ENCODE peak calls at places on chromosomes 1 and 21, in six cellular contexts. One of them, this sample, is unnamed.

GRCh38 chr1:85661767-85662166 is 46.5 kb downstream of the ZNHIT6 start:
- DNase-seq in H1: no peak
- DNase-seq in IMR-90: no peak
- DNase-seq in H9: no peak
- DNase-seq in trophoblast cell: no peak
- DNase-seq in mesenchymal stem cell: no peak
- DNase-seq in this sample: no peak

GRCh38 chr1:48526045-48526714 is 54.2 kb upstream of the SPATA6 start:
- DNase-seq in mesenchymal stem cell: peak; percentile 3
- DNase-seq in H1: no peak
- DNase-seq in trophoblast cell: no peak
- DNase-seq in IMR-90: peak; percentile 35
- DNase-seq in H9: no peak
- DNase-seq in this sample: no peak

GRCh38 chr1:228293816-228294500 is 86.1 kb downstream of the OBSCN start:
- DNase-seq in H1: no peak
- DNase-seq in IMR-90: no peak
- DNase-seq in trophoblast cell: no peak
- DNase-seq in mesenchymal stem cell: no peak
- DNase-seq in H9: no peak
- DNase-seq in this sample: no peak

GRCh38 chr1:11339346-11340247 is 66.6 kb downstream of the UBIAD1 start:
- DNase-seq in mesenchymal stem cell: no peak
- DNase-seq in IMR-90: no peak
- DNase-seq in H1: no peak
- DNase-seq in H9: peak; percentile 52
- DNase-seq in trophoblast cell: no peak
- DNase-seq in this sample: peak; percentile 26

GRCh38 chr1:3898994-3899775 is 887 bp downstream of the C1orf174 start:
- DNase-seq in H1: no peak
- DNase-seq in trophoblast cell: no peak
- DNase-seq in H9: peak; percentile 62
- DNase-seq in IMR-90: no peak
- DNase-seq in mesenchymal stem cell: peak; percentile 18
- DNase-seq in this sample: peak; percentile 20

GRCh38 chr1:18531503-18531845 is 50.7 kb downstream of the KLHDC7A start:
- DNase-seq in trophoblast cell: no peak
- DNase-seq in H1: no peak
- DNase-seq in IMR-90: no peak
- DNase-seq in H9: peak; percentile 11
- DNase-seq in mesenchymal stem cell: no peak
- DNase-seq in this sample: no peak

GRCh38 chr1:85366391-85366790 is 90.0 kb upstream of the BCL10 start:
- DNase-seq in H9: no peak
- DNase-seq in mesenchymal stem cell: peak; percentile 65
- DNase-seq in IMR-90: peak; percentile 93
- DNase-seq in H1: no peak
- DNase-seq in trophoblast cell: peak; percentile 4
- DNase-seq in this sample: no peak

GRCh38 chr1:245880754-245881403 is 626.2 kb downstream of the SMYD3 start:
- DNase-seq in H1: no peak
- DNase-seq in IMR-90: peak; percentile 91
- DNase-seq in H9: no peak
- DNase-seq in trophoblast cell: peak; percentile 96
- DNase-seq in mesenchymal stem cell: peak; percentile 76
- DNase-seq in this sample: no peak

GRCh38 chr1:54460346-54460745 is 54.2 kb upstream of the SSBP3 start:
- DNase-seq in H1: no peak
- DNase-seq in mesenchymal stem cell: no peak
- DNase-seq in IMR-90: no peak
- DNase-seq in H9: no peak
- DNase-seq in trophoblast cell: no peak
- DNase-seq in this sample: no peak

GRCh38 chr1:234953655-234954420 is 174.8 kb downstream of the TOMM20 start:
- DNase-seq in H1: no peak
- DNase-seq in IMR-90: no peak
- DNase-seq in H9: no peak
- DNase-seq in mesenchymal stem cell: no peak
- DNase-seq in trophoblast cell: no peak
- DNase-seq in this sample: no peak

GRCh38 chr21:17726047-17726446 is 93.1 kb downstream of the C21orf91 start:
- DNase-seq in IMR-90: peak; percentile 7
- DNase-seq in trophoblast cell: peak; percentile 64
- DNase-seq in H9: no peak
- DNase-seq in H1: no peak
- DNase-seq in mesenchymal stem cell: peak; percentile 12
- DNase-seq in this sample: no peak

GRCh38 chr1:3747903-3748302 is 4.3 kb upstream of the CCDC27 start:
- DNase-seq in IMR-90: no peak
- DNase-seq in trophoblast cell: no peak
- DNase-seq in mesenchymal stem cell: no peak
- DNase-seq in H9: no peak
- DNase-seq in H1: no peak
- DNase-seq in this sample: no peak

GRCh38 chr1:73673980-73674379 is 524.0 kb downstream of the LRRIQ3 start:
- DNase-seq in IMR-90: no peak
- DNase-seq in H1: no peak
- DNase-seq in H9: no peak
- DNase-seq in mesenchymal stem cell: no peak
- DNase-seq in trophoblast cell: no peak
- DNase-seq in this sample: no peak

GRCh38 chr1:206505702-206506375 is 1.5 kb upstream of the RASSF5 start:
- DNase-seq in mesenchymal stem cell: peak; percentile 47
- DNase-seq in trophoblast cell: peak; percentile 57
- DNase-seq in H1: no peak
- DNase-seq in H9: no peak
- DNase-seq in IMR-90: peak; percentile 54
- DNase-seq in this sample: no peak

GRCh38 chr1:44784094-44785026 is 3.6 kb downstream of the BEST4 start:
- DNase-seq in trophoblast cell: peak; percentile 38
- DNase-seq in H9: peak; percentile 61
- DNase-seq in H1: no peak
- DNase-seq in IMR-90: no peak
- DNase-seq in mesenchymal stem cell: no peak
- DNase-seq in this sample: no peak

GRCh38 chr1:186330758-186331157 is 44.3 kb downstream of the TPR start:
- DNase-seq in H1: no peak
- DNase-seq in IMR-90: no peak
- DNase-seq in trophoblast cell: peak; percentile 13
- DNase-seq in H9: no peak
- DNase-seq in mesenchymal stem cell: peak; percentile 12
- DNase-seq in this sample: no peak

GRCh38 chr21:45998276-45998701 is 16.7 kb downstream of the COL6A1 start:
- DNase-seq in IMR-90: no peak
- DNase-seq in H1: no peak
- DNase-seq in trophoblast cell: no peak
- DNase-seq in H9: peak; percentile 20
- DNase-seq in mesenchymal stem cell: no peak
- DNase-seq in this sample: no peak

GRCh38 chr1:19888112-19888511 is 5.9 kb downstream of the OTUD3 start:
- DNase-seq in mesenchymal stem cell: no peak
- DNase-seq in H9: no peak
- DNase-seq in IMR-90: no peak
- DNase-seq in trophoblast cell: no peak
- DNase-seq in H1: no peak
- DNase-seq in this sample: no peak
- H3K14ac ChIP-seq in mesenchymal stem cell: no peak overlapping the region
- H3K14ac ChIP-seq in H9: no peak overlapping the region
- H3K14ac ChIP-seq in IMR-90: no peak overlapping the region
- H3K14ac ChIP-seq in trophoblast cell: no peak overlapping the region
- H3K14ac ChIP-seq in H1: no peak overlapping the region
- H3K14ac ChIP-seq in this sample: no peak overlapping the region

DNA sequence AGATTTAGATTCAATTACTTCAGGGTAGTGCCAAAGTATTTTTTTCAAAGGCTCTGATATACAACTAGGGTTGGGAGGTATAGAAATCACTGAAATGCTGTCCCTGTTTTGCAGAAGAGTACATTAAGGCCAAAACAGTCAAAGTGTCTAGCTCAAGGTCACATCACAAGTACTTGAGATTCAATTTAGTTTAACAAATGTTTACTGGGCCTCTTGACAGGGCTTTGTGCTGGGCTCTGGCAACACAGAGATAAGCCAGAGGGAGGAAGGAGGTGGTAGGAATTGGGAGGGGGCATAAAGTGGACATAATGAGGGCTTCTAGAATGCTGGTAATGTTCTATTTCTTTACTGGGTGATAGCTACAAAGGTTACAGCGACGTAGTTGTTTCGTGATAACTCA is 2.3 kb upstream of the SLC9A1 start:
- DNase-seq in IMR-90: no peak
- DNase-seq in mesenchymal stem cell: no peak
- DNase-seq in trophoblast cell: no peak
- DNase-seq in H9: no peak
- DNase-seq in H1: no peak
- DNase-seq in this sample: no peak
- H3K14ac ChIP-seq in IMR-90: no peak overlapping the region
- H3K14ac ChIP-seq in mesenchymal stem cell: no peak overlapping the region
- H3K14ac ChIP-seq in trophoblast cell: no peak overlapping the region
- H3K14ac ChIP-seq in H9: no peak overlapping the region
- H3K14ac ChIP-seq in H1: no peak overlapping the region
- H3K14ac ChIP-seq in this sample: no peak overlapping the region

GRCh38 chr1:161495490-161495889 is 9.8 kb upstream of the FCGR2A start:
- DNase-seq in mesenchymal stem cell: no peak
- DNase-seq in IMR-90: no peak
- DNase-seq in H9: no peak
- DNase-seq in trophoblast cell: no peak
- DNase-seq in H1: no peak
- DNase-seq in this sample: no peak
- H3K14ac ChIP-seq in mesenchymal stem cell: no peak overlapping the region
- H3K14ac ChIP-seq in IMR-90: no peak overlapping the region
- H3K14ac ChIP-seq in H9: no peak overlapping the region
- H3K14ac ChIP-seq in trophoblast cell: no peak overlapping the region
- H3K14ac ChIP-seq in H1: no peak overlapping the region
- H3K14ac ChIP-seq in this sample: no peak overlapping the region

DNA sequence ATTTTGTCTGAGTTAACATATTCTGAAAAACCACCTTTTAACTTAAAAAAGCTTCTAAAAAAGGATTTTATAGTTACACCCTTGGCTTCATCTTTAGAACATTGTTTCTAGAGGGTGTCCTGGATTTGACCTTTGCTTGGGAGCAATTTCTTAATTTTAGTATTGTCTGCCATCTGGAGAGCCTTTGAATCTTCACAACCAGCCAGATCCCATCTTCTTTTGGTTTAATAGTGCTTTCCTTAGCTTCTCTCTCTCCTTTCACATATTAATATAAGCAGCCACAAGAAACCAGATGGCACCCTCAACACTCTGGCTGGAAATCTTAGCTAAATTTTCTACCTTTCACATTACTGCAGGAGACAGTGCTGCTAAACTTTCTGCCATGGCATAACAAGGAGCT is 76.5 kb upstream of the TSPAN2 start:
- DNase-seq in IMR-90: no peak
- DNase-seq in H9: no peak
- DNase-seq in H1: no peak
- DNase-seq in trophoblast cell: no peak
- DNase-seq in mesenchymal stem cell: no peak
- DNase-seq in this sample: no peak
- H3K14ac ChIP-seq in IMR-90: no peak overlapping the region
- H3K14ac ChIP-seq in H9: no peak overlapping the region
- H3K14ac ChIP-seq in H1: no peak overlapping the region
- H3K14ac ChIP-seq in trophoblast cell: no peak overlapping the region
- H3K14ac ChIP-seq in mesenchymal stem cell: no peak overlapping the region
- H3K14ac ChIP-seq in this sample: no peak overlapping the region

GRCh38 chr1:2635271-2636010 is 2.6 kb upstream of the MMEL1 start:
- DNase-seq in H9: no peak
- DNase-seq in H1: no peak
- DNase-seq in mesenchymal stem cell: no peak
- DNase-seq in trophoblast cell: peak; percentile 15
- DNase-seq in IMR-90: no peak
- DNase-seq in this sample: no peak
- H3K14ac ChIP-seq in H9: no peak overlapping the region
- H3K14ac ChIP-seq in H1: no peak overlapping the region
- H3K14ac ChIP-seq in mesenchymal stem cell: no peak overlapping the region
- H3K14ac ChIP-seq in trophoblast cell: no peak overlapping the region
- H3K14ac ChIP-seq in IMR-90: no peak overlapping the region
- H3K14ac ChIP-seq in this sample: peak overlapping the region; percentile 63

DNA sequence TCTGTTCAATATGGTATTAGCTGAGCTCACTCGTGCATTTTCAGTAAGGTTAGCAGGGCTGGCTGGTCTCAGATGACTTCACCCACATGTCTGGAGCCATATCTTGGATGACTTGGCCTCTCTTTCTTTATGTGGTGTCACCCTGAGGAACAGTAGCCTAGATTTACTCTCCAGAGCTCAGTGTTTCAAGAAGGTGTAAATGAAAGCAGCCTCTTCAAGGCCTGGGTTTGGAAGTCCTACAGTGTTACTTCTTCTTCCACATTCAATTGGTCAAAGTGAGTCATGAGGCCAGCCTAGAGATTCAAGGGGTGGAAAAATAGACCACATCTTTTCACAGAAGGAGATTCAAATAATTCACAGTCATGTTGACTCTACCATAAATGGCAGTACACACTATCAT is 12.2 kb downstream of the VCAM1 start:
- DNase-seq in H1: no peak
- DNase-seq in trophoblast cell: no peak
- DNase-seq in IMR-90: no peak
- DNase-seq in H9: no peak
- DNase-seq in mesenchymal stem cell: no peak
- DNase-seq in this sample: no peak
- H3K14ac ChIP-seq in H1: no peak overlapping the region
- H3K14ac ChIP-seq in trophoblast cell: no peak overlapping the region
- H3K14ac ChIP-seq in IMR-90: peak overlapping the region; percentile 1
- H3K14ac ChIP-seq in H9: no peak overlapping the region
- H3K14ac ChIP-seq in mesenchymal stem cell: no peak overlapping the region
- H3K14ac ChIP-seq in this sample: no peak overlapping the region

GRCh38 chr1:22628698-22629444 is 7.6 kb upstream of the C1QA start:
- DNase-seq in H1: no peak
- DNase-seq in mesenchymal stem cell: no peak
- DNase-seq in H9: no peak
- DNase-seq in IMR-90: no peak
- DNase-seq in trophoblast cell: peak; percentile 59
- DNase-seq in this sample: no peak
- H3K14ac ChIP-seq in H1: no peak overlapping the region
- H3K14ac ChIP-seq in mesenchymal stem cell: no peak overlapping the region
- H3K14ac ChIP-seq in H9: no peak overlapping the region
- H3K14ac ChIP-seq in IMR-90: no peak overlapping the region
- H3K14ac ChIP-seq in trophoblast cell: no peak overlapping the region
- H3K14ac ChIP-seq in this sample: no peak overlapping the region

GRCh38 chr21:39720126-39720778 is 24.7 kb upstream of the IGSF5 start:
- DNase-seq in IMR-90: no peak
- DNase-seq in trophoblast cell: peak; percentile 8
- DNase-seq in H9: no peak
- DNase-seq in mesenchymal stem cell: no peak
- DNase-seq in H1: no peak
- DNase-seq in this sample: no peak
- H3K14ac ChIP-seq in IMR-90: no peak overlapping the region
- H3K14ac ChIP-seq in trophoblast cell: no peak overlapping the region
- H3K14ac ChIP-seq in H9: no peak overlapping the region
- H3K14ac ChIP-seq in mesenchymal stem cell: no peak overlapping the region
- H3K14ac ChIP-seq in H1: no peak overlapping the region
- H3K14ac ChIP-seq in this sample: no peak overlapping the region

This sample was measured in neuronal stem cell.